ENCODE peak calls at places on chromosomes 5 and 9, in six cellular contexts. K is left ventricle myocardium inferior, U is GM23248, C is HEK293T, F is H4, X is neural crest cell. L is an unnamed sample.

GRCh38 chr5:171629221-171630005 is 156.2 kb upstream of the SMIM23 start:
- DNase-seq in U (peak; percentile 35), C (no peak), X (no peak), K (no peak), F (peak; percentile 34), L (no peak)

GRCh38 chr9:16052146-16052545 is 499.3 kb downstream of the CCDC171 start:
- DNase-seq in K (no peak), F (no peak), U (no peak), X (no peak), C (no peak), L (no peak)

GRCh38 chr5:10393491-10393890 is 40.0 kb downstream of the MARCHF6 start:
- DNase-seq in K (no peak), C (no peak), F (no peak), U (peak; percentile 77), X (no peak), L (peak; percentile 46)

GRCh38 chr9:39588056-39588814 is 232.8 kb downstream of the SPATA31A1 start:
- DNase-seq in K (no peak), C (no peak), X (no peak), U (no peak), F (peak; percentile 19), L (no peak)

GRCh38 chr5:74376187-74376586 is 264.3 kb downstream of the ENC1 start:
- DNase-seq in K (no peak), U (no peak), C (no peak), X (no peak), F (no peak), L (no peak)

GRCh38 chr9:81906656-81907055 is 21.6 kb upstream of the SPATA31D4 start:
- DNase-seq in U (peak; percentile 62), C (no peak), X (no peak), K (no peak), F (no peak), L (no peak)

GRCh38 chr9:86637515-86637914 is 283.3 kb upstream of the TUT7 start:
- DNase-seq in X (peak; percentile 89), K (peak; percentile 16), C (peak; percentile 69), F (no peak), U (peak; percentile 43), L (no peak)

GRCh38 chr9:135002336-135002735 is 84.6 kb upstream of the FCN1 start:
- DNase-seq in K (no peak), F (no peak), U (no peak), X (no peak), C (no peak), L (no peak)

GRCh38 chr5:38752622-38753021 is 93.2 kb upstream of the OSMR start:
- DNase-seq in C (no peak), K (no peak), X (no peak), F (no peak), U (peak; percentile 33), L (no peak)

GRCh38 chr9:131735238-131736181 is 4.4 kb downstream of the RAPGEF1 start:
- DNase-seq in K (no peak), X (no peak), C (no peak), U (peak; percentile 16), F (no peak), L (no peak)

GRCh38 chr9:99485461-99485860 is 263.4 kb downstream of the SEC61B start:
- DNase-seq in X (no peak), C (no peak), F (no peak), K (no peak), U (peak; percentile 74), L (no peak)

GRCh38 chr9:131319486-131319885 is 30.0 kb downstream of the PLPP7 start:
- DNase-seq in K (peak; percentile 80), F (no peak), X (no peak), U (no peak), C (no peak), L (no peak)

GRCh38 chr9:37105169-37105750 is 15.1 kb upstream of the ZCCHC7 start:
- DNase-seq in F (no peak), X (no peak), K (no peak), C (no peak), U (peak; percentile 36), L (no peak)

GRCh38 chr9:28031521-28032177 is 458.4 kb upstream of the C9orf72 start:
- DNase-seq in F (no peak), X (no peak), U (no peak), C (no peak), K (no peak), L (no peak)

GRCh38 chr9:84807870-84808385 is 138.4 kb downstream of the NTRK2 start:
- DNase-seq in X (no peak), K (no peak), F (no peak), C (no peak), U (no peak), L (no peak)

GRCh38 chr5:129246088-129246487 is 151.5 kb downstream of the ISOC1 start:
- DNase-seq in U (no peak), X (no peak), F (no peak), K (no peak), C (no peak), L (no peak)

L was measured in GM04503.